ENCODE peak calls at places on chromosomes 12 and 14, in five cellular contexts. One of them, this sample, is unnamed.
A peak's percentile ranks its signal among the peaks of the same experiment; 100 is the strongest.

GRCh38 chr14:41606249-41607118 is at the start of gene LRFN5:
- DNase-seq in stimulated activated CD4-positive, alpha-beta T cell treated with anti-CD3 and anti-CD28 coated beads, Interleukin-4, amount 100 ng/mL, for 1 hour: peak; percentile 14
- DNase-seq in stimulated activated CD8-positive, alpha-beta memory T cell treated with anti-CD3 and anti-CD28 coated beads, Interleukin-7, amount 100 ng/mL, for 4 hours: no peak
- DNase-seq in A172: no peak
- DNase-seq in cardiac fibroblast: peak; percentile 19
- DNase-seq in this sample: peak; percentile 78

GRCh38 chr12:89212339-89212771 is 139.9 kb downstream of the DUSP6 start:
- DNase-seq in stimulated activated CD4-positive, alpha-beta T cell treated with anti-CD3 and anti-CD28 coated beads, Interleukin-4, amount 100 ng/mL, for 1 hour: no peak
- DNase-seq in stimulated activated CD8-positive, alpha-beta memory T cell treated with anti-CD3 and anti-CD28 coated beads, Interleukin-7, amount 100 ng/mL, for 4 hours: no peak
- DNase-seq in A172: no peak
- DNase-seq in cardiac fibroblast: peak; percentile 78
- DNase-seq in this sample: no peak

GRCh38 chr14:39446131-39446744 is 14.0 kb upstream of the FBXO33 start:
- DNase-seq in stimulated activated CD4-positive, alpha-beta T cell treated with anti-CD3 and anti-CD28 coated beads, Interleukin-4, amount 100 ng/mL, for 1 hour: no peak
- DNase-seq in stimulated activated CD8-positive, alpha-beta memory T cell treated with anti-CD3 and anti-CD28 coated beads, Interleukin-7, amount 100 ng/mL, for 4 hours: no peak
- DNase-seq in A172: no peak
- DNase-seq in cardiac fibroblast: no peak
- DNase-seq in this sample: no peak

GRCh38 chr12:75870878-75871277 is 160.7 kb downstream of the PHLDA1 start:
- DNase-seq in stimulated activated CD4-positive, alpha-beta T cell treated with anti-CD3 and anti-CD28 coated beads, Interleukin-4, amount 100 ng/mL, for 1 hour: no peak
- DNase-seq in stimulated activated CD8-positive, alpha-beta memory T cell treated with anti-CD3 and anti-CD28 coated beads, Interleukin-7, amount 100 ng/mL, for 4 hours: no peak
- DNase-seq in A172: no peak
- DNase-seq in cardiac fibroblast: peak; percentile 35
- DNase-seq in this sample: peak; percentile 46

GRCh38 chr12:100295764-100296555 is 29.0 kb downstream of the SCYL2 start:
- DNase-seq in stimulated activated CD4-positive, alpha-beta T cell treated with anti-CD3 and anti-CD28 coated beads, Interleukin-4, amount 100 ng/mL, for 1 hour: no peak
- DNase-seq in stimulated activated CD8-positive, alpha-beta memory T cell treated with anti-CD3 and anti-CD28 coated beads, Interleukin-7, amount 100 ng/mL, for 4 hours: no peak
- DNase-seq in A172: peak; percentile 55
- DNase-seq in cardiac fibroblast: peak; percentile 46
- DNase-seq in this sample: peak; percentile 55

GRCh38 chr14:42192659-42193425 is 586.2 kb downstream of the LRFN5 start:
- DNase-seq in stimulated activated CD4-positive, alpha-beta T cell treated with anti-CD3 and anti-CD28 coated beads, Interleukin-4, amount 100 ng/mL, for 1 hour: no peak
- DNase-seq in stimulated activated CD8-positive, alpha-beta memory T cell treated with anti-CD3 and anti-CD28 coated beads, Interleukin-7, amount 100 ng/mL, for 4 hours: no peak
- DNase-seq in A172: peak; percentile 83
- DNase-seq in cardiac fibroblast: peak; percentile 93
- DNase-seq in this sample: peak; percentile 95

GRCh38 chr14:76955575-76956252 is 72.8 kb downstream of the IRF2BPL start:
- DNase-seq in stimulated activated CD4-positive, alpha-beta T cell treated with anti-CD3 and anti-CD28 coated beads, Interleukin-4, amount 100 ng/mL, for 1 hour: peak; percentile 50
- DNase-seq in stimulated activated CD8-positive, alpha-beta memory T cell treated with anti-CD3 and anti-CD28 coated beads, Interleukin-7, amount 100 ng/mL, for 4 hours: peak; percentile 26
- DNase-seq in A172: peak; percentile 50
- DNase-seq in cardiac fibroblast: peak; percentile 78
- DNase-seq in this sample: peak; percentile 96

GRCh38 chr12:18139989-18140596 is 50.1 kb upstream of the RERGL start:
- DNase-seq in stimulated activated CD4-positive, alpha-beta T cell treated with anti-CD3 and anti-CD28 coated beads, Interleukin-4, amount 100 ng/mL, for 1 hour: no peak
- DNase-seq in stimulated activated CD8-positive, alpha-beta memory T cell treated with anti-CD3 and anti-CD28 coated beads, Interleukin-7, amount 100 ng/mL, for 4 hours: no peak
- DNase-seq in A172: peak; percentile 13
- DNase-seq in cardiac fibroblast: peak; percentile 72
- DNase-seq in this sample: peak; percentile 52

GRCh38 chr12:54414191-54414525 is 4.9 kb downstream of the ITGA5 start:
- DNase-seq in stimulated activated CD4-positive, alpha-beta T cell treated with anti-CD3 and anti-CD28 coated beads, Interleukin-4, amount 100 ng/mL, for 1 hour: no peak
- DNase-seq in stimulated activated CD8-positive, alpha-beta memory T cell treated with anti-CD3 and anti-CD28 coated beads, Interleukin-7, amount 100 ng/mL, for 4 hours: no peak
- DNase-seq in A172: no peak
- DNase-seq in cardiac fibroblast: no peak
- DNase-seq in this sample: no peak

GRCh38 chr14:104517867-104518266 is 61.7 kb upstream of the C14orf180 start:
- DNase-seq in stimulated activated CD4-positive, alpha-beta T cell treated with anti-CD3 and anti-CD28 coated beads, Interleukin-4, amount 100 ng/mL, for 1 hour: no peak
- DNase-seq in stimulated activated CD8-positive, alpha-beta memory T cell treated with anti-CD3 and anti-CD28 coated beads, Interleukin-7, amount 100 ng/mL, for 4 hours: no peak
- DNase-seq in A172: no peak
- DNase-seq in cardiac fibroblast: no peak
- DNase-seq in this sample: no peak

GRCh38 chr14:71754422-71755095 is 177.7 kb upstream of the RGS6 start:
- DNase-seq in stimulated activated CD4-positive, alpha-beta T cell treated with anti-CD3 and anti-CD28 coated beads, Interleukin-4, amount 100 ng/mL, for 1 hour: no peak
- DNase-seq in stimulated activated CD8-positive, alpha-beta memory T cell treated with anti-CD3 and anti-CD28 coated beads, Interleukin-7, amount 100 ng/mL, for 4 hours: no peak
- DNase-seq in A172: no peak
- DNase-seq in cardiac fibroblast: no peak
- DNase-seq in this sample: no peak

GRCh38 chr12:55931780-55932545 is 1.0 kb downstream of the DGKA start:
- DNase-seq in stimulated activated CD4-positive, alpha-beta T cell treated with anti-CD3 and anti-CD28 coated beads, Interleukin-4, amount 100 ng/mL, for 1 hour: peak; percentile 37
- DNase-seq in stimulated activated CD8-positive, alpha-beta memory T cell treated with anti-CD3 and anti-CD28 coated beads, Interleukin-7, amount 100 ng/mL, for 4 hours: peak; percentile 30
- DNase-seq in A172: no peak
- DNase-seq in cardiac fibroblast: peak; percentile 31
- DNase-seq in this sample: peak; percentile 60